ENCODE peak calls at places on chromosome 9, in four cellular contexts. V is dermis blood vessel endothelial cell, H is PC-9, C is esophagus squamous epithelium. W is an unnamed sample.

GRCh38 chr9:71741841-71742648 is 26.3 kb downstream of the CEMIP2 start:
- DNase-seq in V (peak), H (peak), C (no peak), W (no peak)

GRCh38 chr9:127525426-127526188 is 74.3 kb downstream of the LRSAM1 start:
- DNase-seq in V (peak), H (no peak), C (no peak), W (no peak)

GRCh38 chr9:130451509-130452388 is 7.0 kb downstream of the ASS1 start:
- DNase-seq in V (peak), H (peak), C (no peak), W (peak)

GRCh38 chr9:91771027-91771426 is 179.0 kb downstream of the ROR2 start:
- DNase-seq in V (no peak), H (no peak), C (no peak), W (no peak)

GRCh38 chr9:112867275-112867991 is 23.2 kb downstream of the SLC46A2 start:
- DNase-seq in V (peak), H (peak), C (no peak), W (no peak)

GRCh38 chr9:28539432-28539831 is 966.2 kb upstream of the C9orf72 start:
- DNase-seq in V (no peak), H (peak), C (no peak), W (no peak)

GRCh38 chr9:21747171-21747570 is 55.3 kb upstream of the MTAP start:
- DNase-seq in V (peak), H (no peak), C (no peak), W (no peak)

GRCh38 chr9:36575411-36575882 is 2.8 kb downstream of the MELK start:
- DNase-seq in V (peak), H (no peak), C (no peak), W (no peak)

GRCh38 chr9:125632321-125633115 is 74.5 kb downstream of the MAPKAP1 start:
- DNase-seq in V (peak), H (peak), C (no peak), W (no peak)